ENCODE peak calls at places on chromosomes 1 and 21, in four cellular contexts. One of them, this sample, is unnamed.

GRCh38 chr21:32819702-32820101 is 48.1 kb upstream of the PAXBP1 start:
- DNase-seq in GM23248: peak; percentile 96
- DNase-seq in GDM1: no peak
- DNase-seq in AG04450: peak; percentile 54
- DNase-seq in this sample: peak; percentile 90

GRCh38 chr1:234611799-234612351 is 1.9 kb upstream of the IRF2BP2 start:
- DNase-seq in GM23248: no peak
- DNase-seq in GDM1: no peak
- DNase-seq in AG04450: no peak
- DNase-seq in this sample: no peak

GRCh38 chr1:14949836-14950674 is 203.5 kb upstream of the TMEM51 start:
- DNase-seq in GM23248: no peak
- DNase-seq in GDM1: no peak
- DNase-seq in AG04450: no peak
- DNase-seq in this sample: no peak

GRCh38 chr1:228687562-228687961 is 47.7 kb upstream of the RHOU start:
- DNase-seq in GM23248: no peak
- DNase-seq in GDM1: no peak
- DNase-seq in AG04450: no peak
- DNase-seq in this sample: no peak

GRCh38 chr1:234683856-234684632 is 74.1 kb upstream of the IRF2BP2 start:
- DNase-seq in GM23248: peak; percentile 89
- DNase-seq in GDM1: no peak
- DNase-seq in AG04450: no peak
- DNase-seq in this sample: peak; percentile 67

GRCh38 chr1:223556414-223557124 is 108.9 kb downstream of the CAPN8 start:
- DNase-seq in GM23248: peak; percentile 34
- DNase-seq in GDM1: peak; percentile 2
- DNase-seq in AG04450: no peak
- DNase-seq in this sample: no peak

GRCh38 chr1:110264430-110264829 is 54.3 kb downstream of the KCNC4 start:
- DNase-seq in GM23248: no peak
- DNase-seq in GDM1: no peak
- DNase-seq in AG04450: no peak
- DNase-seq in this sample: no peak

GRCh38 chr1:42936309-42937078 is 22.2 kb downstream of the SLC2A1 start:
- DNase-seq in GM23248: peak; percentile 92
- DNase-seq in GDM1: no peak
- DNase-seq in AG04450: no peak
- DNase-seq in this sample: peak; percentile 67

GRCh38 chr1:152657677-152658076 is 5.5 kb upstream of the LCE2D start:
- DNase-seq in GM23248: no peak
- DNase-seq in GDM1: no peak
- DNase-seq in AG04450: no peak
- DNase-seq in this sample: no peak

GRCh38 chr1:31412732-31413404 is at the start of gene SERINC2:
- DNase-seq in GM23248: peak; percentile 54
- DNase-seq in GDM1: no peak
- DNase-seq in AG04450: no peak
- DNase-seq in this sample: no peak

GRCh38 chr1:236773919-236774318 is 21.2 kb upstream of the MTR start:
- DNase-seq in GM23248: no peak
- DNase-seq in GDM1: no peak
- DNase-seq in AG04450: no peak
- DNase-seq in this sample: no peak

GRCh38 chr1:165152109-165152508 is 204.4 kb downstream of the LMX1A start:
- DNase-seq in GM23248: no peak
- DNase-seq in GDM1: no peak
- DNase-seq in AG04450: no peak
- DNase-seq in this sample: no peak

GRCh38 chr1:154807048-154807591 is 63.0 kb downstream of the KCNN3 start:
- DNase-seq in GM23248: no peak
- DNase-seq in GDM1: no peak
- DNase-seq in AG04450: no peak
- DNase-seq in this sample: no peak

GRCh38 chr1:59994302-59995198 is 68.0 kb upstream of the CYP2J2 start:
- DNase-seq in GM23248: peak; percentile 87
- DNase-seq in GDM1: no peak
- DNase-seq in AG04450: no peak
- DNase-seq in this sample: peak; percentile 12

GRCh38 chr1:33182452-33182851 is 609 bp upstream of the TRIM62 start:
- DNase-seq in GM23248: peak; percentile 47
- DNase-seq in GDM1: no peak
- DNase-seq in AG04450: peak; percentile 32
- DNase-seq in this sample: peak; percentile 66

GRCh38 chr1:201890223-201890622 is 1.5 kb downstream of the SHISA4 start:
- DNase-seq in GM23248: no peak
- DNase-seq in GDM1: no peak
- DNase-seq in AG04450: no peak
- DNase-seq in this sample: no peak

GRCh38 chr1:89363638-89364536 is at the start of gene GBP6:
- DNase-seq in GM23248: peak; percentile 4
- DNase-seq in GDM1: no peak
- DNase-seq in AG04450: no peak
- DNase-seq in this sample: no peak

GRCh38 chr1:201904579-201904978 is 15.9 kb downstream of the SHISA4 start:
- DNase-seq in GM23248: peak; percentile 86
- DNase-seq in GDM1: no peak
- DNase-seq in AG04450: peak; percentile 91
- DNase-seq in this sample: peak; percentile 92

GRCh38 chr1:198986041-198986440 is 347.2 kb downstream of the PTPRC start:
- DNase-seq in GM23248: no peak
- DNase-seq in GDM1: no peak
- DNase-seq in AG04450: no peak
- DNase-seq in this sample: no peak

GRCh38 chr1:26598890-26599289 is 69.3 kb downstream of the RPS6KA1 start:
- DNase-seq in GM23248: no peak
- DNase-seq in GDM1: peak; percentile 17
- DNase-seq in AG04450: no peak
- DNase-seq in this sample: no peak

GRCh38 chr1:193680924-193681316 is 494.5 kb upstream of the B3GALT2 start:
- DNase-seq in GM23248: no peak
- DNase-seq in GDM1: no peak
- DNase-seq in AG04450: no peak
- DNase-seq in this sample: no peak

GRCh38 chr1:215028954-215029353 is 53.6 kb upstream of the KCNK2 start:
- DNase-seq in GM23248: no peak
- DNase-seq in GDM1: no peak
- DNase-seq in AG04450: no peak
- DNase-seq in this sample: no peak

GRCh38 chr1:230621290-230622022 is 20.8 kb upstream of the COG2 start:
- DNase-seq in GM23248: no peak
- DNase-seq in GDM1: no peak
- DNase-seq in AG04450: no peak
- DNase-seq in this sample: no peak

GRCh38 chr1:175450219-175450618 is 257.6 kb upstream of the KIAA0040 start:
- DNase-seq in GM23248: no peak
- DNase-seq in GDM1: no peak
- DNase-seq in AG04450: no peak
- DNase-seq in this sample: no peak

GRCh38 chr1:29621826-29622435 is 385.6 kb downstream of the PTPRU start:
- DNase-seq in GM23248: no peak
- DNase-seq in GDM1: no peak
- DNase-seq in AG04450: no peak
- DNase-seq in this sample: no peak

GRCh38 chr1:94865369-94865768 is 45.2 kb downstream of the SLC44A3 start:
- DNase-seq in GM23248: peak; percentile 84
- DNase-seq in GDM1: no peak
- DNase-seq in AG04450: no peak
- DNase-seq in this sample: peak; percentile 8

GRCh38 chr1:1908506-1908791 is 6.6 kb upstream of the CALML6 start:
- DNase-seq in GM23248: no peak
- DNase-seq in GDM1: no peak
- DNase-seq in AG04450: no peak
- DNase-seq in this sample: no peak

GRCh38 chr1:221869759-221870158 is 127.9 kb upstream of the DUSP10 start:
- DNase-seq in GM23248: peak; percentile 88
- DNase-seq in GDM1: no peak
- DNase-seq in AG04450: peak; percentile 44
- DNase-seq in this sample: no peak

GRCh38 chr1:151831605-151832004 is at the start of gene RORC:
- DNase-seq in GM23248: no peak
- DNase-seq in GDM1: no peak
- DNase-seq in AG04450: no peak
- DNase-seq in this sample: no peak

GRCh38 chr1:43872280-43872679 is 61.3 kb upstream of the ARTN start:
- DNase-seq in GM23248: no peak
- DNase-seq in GDM1: no peak
- DNase-seq in AG04450: no peak
- DNase-seq in this sample: no peak

GRCh38 chr1:98330224-98330623 is 331.3 kb upstream of the SNX7 start:
- DNase-seq in GM23248: no peak
- DNase-seq in GDM1: no peak
- DNase-seq in AG04450: no peak
- DNase-seq in this sample: no peak

GRCh38 chr1:24966121-24966723 is 36.1 kb upstream of the RUNX3 start:
- DNase-seq in GM23248: no peak
- DNase-seq in GDM1: no peak
- DNase-seq in AG04450: no peak
- DNase-seq in this sample: no peak

This sample was measured in fibroblast of the conjunctiva.